ENCODE peak calls at places on chromosomes 12 and 14, in nine cellular contexts. B is RPMI7951; W is CD4-positive, CD25-positive, alpha-beta regulatory T cell; R is CD8-positive, alpha-beta T cell; M is GM10248; I is HuH-7.5; K is Caki2; D is head of caudate nucleus; C is activated CD4-positive, alpha-beta T cell treated with anti-CD3 and anti-CD28 coated beads, Interleukin-2, amount 50 U/mL, for 48 hours. L is an unnamed sample.

GRCh38 chr12:13362260-13362841 is 165.8 kb downstream of the EMP1 start:
- DNase-seq in B (peak; percentile 59), W (peak; percentile 1), R (no peak), M (peak; percentile 65), I (peak; percentile 57), K (peak; percentile 55), D (peak; percentile 39), C (peak; percentile 71), L (peak; percentile 66)

GRCh38 chr14:78974691-78975090 is 804.5 kb downstream of the NRXN3 start:
- DNase-seq in B (no peak), W (no peak), R (no peak), M (no peak), I (no peak), K (no peak), D (no peak), C (no peak), L (peak; percentile 28)

GRCh38 chr14:53032161-53032803 is 81.4 kb upstream of the FERMT2 start:
- DNase-seq in B (peak; percentile 86), W (no peak), R (no peak), M (no peak), I (no peak), K (no peak), D (no peak), C (no peak), L (peak; percentile 93)

GRCh38 chr12:54005853-54006699 is 2.7 kb upstream of the HOXC8 start:
- DNase-seq in B (peak; percentile 71), W (peak; percentile 83), R (peak; percentile 90), M (peak; percentile 82), I (peak; percentile 94), K (peak; percentile 67), D (peak; percentile 86), C (peak; percentile 91), L (peak; percentile 81)

GRCh38 chr12:69240625-69240984 is 1.2 kb downstream of the CPSF6 start:
- DNase-seq in B (no peak), W (peak; percentile 47), R (peak; percentile 24), M (peak; percentile 21), I (peak; percentile 16), K (no peak), D (no peak), C (peak; percentile 42), L (peak; percentile 23)

GRCh38 chr12:49456280-49456679 is 82.5 kb upstream of the KCNH3 start:
- DNase-seq in B (no peak), W (no peak), R (no peak), M (no peak), I (no peak), K (no peak), D (no peak), C (no peak), L (no peak)

GRCh38 chr12:3458041-3458440 is 33.0 kb upstream of the PRMT8 start:
- DNase-seq in B (peak; percentile 82), W (no peak), R (no peak), M (no peak), I (no peak), K (peak; percentile 13), D (no peak), C (no peak), L (no peak)

GRCh38 chr12:115305275-115305674 is 621.3 kb upstream of the TBX3 start:
- DNase-seq in B (no peak), W (no peak), R (no peak), M (no peak), I (no peak), K (no peak), D (no peak), C (no peak), L (no peak)

GRCh38 chr12:46472893-46473633 is 100.5 kb upstream of the SLC38A2 start:
- DNase-seq in B (peak; percentile 73), W (no peak), R (no peak), M (no peak), I (no peak), K (peak; percentile 67), D (no peak), C (no peak), L (peak; percentile 90)

L was measured in cardiac fibroblast.